ENCODE peak calls at places on chromosomes 6 and 20, in nine cellular contexts. E, M, P, Z, Q, D, J, F and K are unnamed samples.

GRCh38 chr6:165660881-165661415 is 2.1 kb downstream of the PDE10A start:
- DNase-seq in Z (no peak), Q (no peak), F (no peak), J (no peak), M (no peak), P (peak), E (no peak), D (no peak), K (no peak)

GRCh38 chr6:20866038-20866437 is 331.8 kb downstream of the CDKAL1 start:
- DNase-seq in Q (no peak), Z (no peak), P (no peak), E (no peak), J (no peak), D (no peak), M (no peak), F (no peak), K (no peak)

GRCh38 chr6:17949168-17949567 is 38.3 kb downstream of the KIF13A start:
- DNase-seq in P (no peak), D (no peak), J (no peak), E (no peak), Q (no peak), Z (no peak), F (no peak), M (no peak), K (no peak)

GRCh38 chr20:31856516-31856915 is 11.1 kb upstream of the FOXS1 start:
- DNase-seq in Z (no peak), E (peak), M (no peak), D (no peak), F (no peak), Q (no peak), J (no peak), P (no peak), K (no peak)

GRCh38 chr20:6053776-6054688 is at the start of gene LRRN4:
- DNase-seq in F (no peak), M (peak), Z (no peak), P (peak), E (no peak), J (no peak), Q (no peak), D (no peak), K (no peak)

GRCh38 chr6:62808575-62809293 is 402.5 kb upstream of the FKBP1C start:
- DNase-seq in P (no peak), F (no peak), M (no peak), Z (no peak), E (no peak), Q (no peak), J (no peak), D (no peak), K (no peak)

GRCh38 chr6:27163858-27164257 is 83.6 kb upstream of the PRSS16 start:
- DNase-seq in E (no peak), D (no peak), J (no peak), P (no peak), M (no peak), Z (no peak), Q (no peak), F (no peak), K (no peak)

GRCh38 chr20:14963262-14963663 is 625.9 kb upstream of the FLRT3 start:
- DNase-seq in P (no peak), Q (no peak), Z (no peak), J (no peak), E (no peak), D (no peak), F (no peak), M (peak), K (no peak)

GRCh38 chr20:5864873-5865582 is 85.3 kb downstream of the TRMT6 start:
- DNase-seq in F (no peak), Q (no peak), J (no peak), Z (peak), E (no peak), P (no peak), D (no peak), M (peak), K (no peak)

GRCh38 chr6:167130712-167131684 is 8.1 kb downstream of the CCR6 start:
- DNase-seq in Q (peak), M (no peak), F (no peak), D (no peak), J (no peak), P (no peak), Z (no peak), E (no peak), K (no peak)

GRCh38 chr6:16319813-16320532 is 81.6 kb downstream of the GMPR start:
- DNase-seq in Z (peak), Q (peak), J (no peak), P (no peak), F (peak), M (peak), D (peak), E (peak), K (peak)

GRCh38 chr6:77561768-77562314 is 91.0 kb upstream of the MEI4 start:
- DNase-seq in M (no peak), P (peak), E (no peak), Z (no peak), J (no peak), F (no peak), D (no peak), Q (no peak), K (no peak)

GRCh38 chr20:22908437-22908836 is 126.7 kb upstream of the SSTR4 start:
- DNase-seq in D (no peak), E (no peak), J (no peak), Z (no peak), F (no peak), M (no peak), Q (no peak), P (no peak), K (no peak)

GRCh38 chr6:104575536-104575935 is 284.2 kb downstream of the HACE1 start:
- DNase-seq in E (no peak), M (no peak), P (no peak), J (no peak), Z (no peak), F (no peak), Q (no peak), D (no peak), K (no peak)

GRCh38 chr20:44219791-44220190 is 9.2 kb upstream of the OSER1 start:
- DNase-seq in J (no peak), M (no peak), E (no peak), Q (no peak), F (no peak), P (no peak), Z (no peak), D (no peak), K (no peak)

GRCh38 chr6:104477569-104477968 is 382.1 kb downstream of the HACE1 start:
- DNase-seq in Z (no peak), M (no peak), E (no peak), D (no peak), F (no peak), Q (no peak), J (no peak), P (no peak), K (no peak)

GRCh38 chr20:38873050-38873581 is 53.1 kb upstream of the FAM83D start:
- DNase-seq in F (no peak), J (no peak), D (peak), Q (peak), M (no peak), P (no peak), E (no peak), Z (no peak), K (no peak)

GRCh38 chr6:117506180-117506835 is 23.8 kb downstream of the DCBLD1 start:
- DNase-seq in P (no peak), Q (no peak), E (no peak), J (no peak), F (no peak), Z (peak), M (peak), D (no peak), K (no peak)

GRCh38 chr6:109139109-109139508 is 43.8 kb downstream of the CEP57L1 start:
- DNase-seq in P (no peak), Z (no peak), J (no peak), F (no peak), E (no peak), D (no peak), M (no peak), Q (no peak), K (no peak)

GRCh38 chr20:54078296-54078695 is 7.9 kb upstream of the BCAS1 start:
- DNase-seq in M (no peak), Q (peak), Z (no peak), J (no peak), E (no peak), F (no peak), D (peak), P (no peak), K (no peak)

GRCh38 chr6:168648240-168648639 is 207.3 kb downstream of the SMOC2 start:
- DNase-seq in P (no peak), E (no peak), Z (no peak), D (no peak), J (no peak), F (no peak), M (no peak), Q (no peak), K (no peak)

GRCh38 chr6:41356838-41357237 is 21.4 kb downstream of the NCR2 start:
- DNase-seq in J (peak), M (no peak), E (no peak), F (no peak), P (no peak), Z (no peak), D (no peak), Q (no peak), K (no peak)

GRCh38 chr6:16625319-16626240 is 135.7 kb downstream of the ATXN1 start:
- DNase-seq in Q (no peak), M (peak), F (no peak), D (no peak), J (no peak), P (no peak), Z (peak), E (no peak), K (no peak)

GRCh38 chr6:148193063-148193680 is 149.5 kb upstream of the SASH1 start:
- DNase-seq in Z (no peak), Q (no peak), P (no peak), E (no peak), D (no peak), J (no peak), M (no peak), F (no peak), K (no peak)

GRCh38 chr20:10846831-10847230 is 173.0 kb upstream of the JAG1 start:
- DNase-seq in J (no peak), Q (no peak), Z (no peak), M (no peak), D (no peak), F (no peak), E (no peak), P (no peak), K (no peak)

GRCh38 chr6:135675862-135676261 is 175.6 kb upstream of the PDE7B start:
- DNase-seq in D (no peak), Z (no peak), Q (no peak), J (no peak), P (peak), E (no peak), F (no peak), M (no peak), K (no peak)